ENCODE peak calls at places on chromosomes 12 and 14, in ten cellular contexts. A is left ventricle myocardium inferior, P is ovary, E is fibroblast of lung, B is transverse colon, K is lower lobe of right lung, W is upper lobe of right lung, Y is heart left ventricle, S is IMR-90, Z is kidney. V is an unnamed sample.

GRCh38 chr12:85424581-85425348 is 144.7 kb downstream of the ALX1 start:
- DNase-seq in A (no peak), P (no peak), E (peak), B (peak), K (no peak), W (no peak), Y (no peak), S (peak), Z (no peak), V (no peak)

GRCh38 chr14:21098892-21099595 is 589 bp upstream of the ZNF219 start:
- DNase-seq in A (no peak), P (no peak), E (no peak), B (no peak), K (no peak), W (no peak), Y (no peak), S (no peak), Z (no peak), V (no peak)

GRCh38 chr14:60637490-60638452 is 11.5 kb downstream of the SIX1 start:
- DNase-seq in A (no peak), P (no peak), E (peak), B (no peak), K (no peak), W (no peak), Y (no peak), S (peak), Z (peak), V (no peak)

GRCh38 chr12:54749191-54749818 is 101.1 kb upstream of the DCD start:
- DNase-seq in A (no peak), P (no peak), E (peak), B (no peak), K (no peak), W (no peak), Y (no peak), S (peak), Z (no peak), V (no peak)

GRCh38 chr14:36268957-36269734 is 51.3 kb downstream of the MBIP start:
- DNase-seq in A (no peak), P (no peak), E (no peak), B (no peak), K (peak), W (no peak), Y (no peak), S (no peak), Z (no peak), V (no peak)

GRCh38 chr12:49671051-49671765 is 36.0 kb downstream of the FMNL3 start:
- DNase-seq in A (no peak), P (peak), E (no peak), B (peak), K (no peak), W (no peak), Y (peak), S (no peak), Z (peak), V (no peak)

GRCh38 chr14:101918125-101918989 is 46.0 kb upstream of the DYNC1H1 start:
- DNase-seq in A (no peak), P (no peak), E (no peak), B (no peak), K (no peak), W (no peak), Y (no peak), S (no peak), Z (no peak), V (no peak)

GRCh38 chr12:107955966-107956643 is 173.0 kb upstream of the WSCD2 start:
- DNase-seq in A (no peak), P (no peak), E (no peak), B (no peak), K (no peak), W (no peak), Y (no peak), S (no peak), Z (no peak), V (no peak)

GRCh38 chr14:21913759-21914158 is 240.1 kb upstream of the OR4E1 start:
- DNase-seq in A (no peak), P (no peak), E (peak), B (peak), K (peak), W (no peak), Y (no peak), S (peak), Z (no peak), V (peak)

GRCh38 chr14:89658977-89659670 is 242.1 kb upstream of the FOXN3 start:
- DNase-seq in A (no peak), P (no peak), E (no peak), B (no peak), K (no peak), W (no peak), Y (no peak), S (no peak), Z (no peak), V (no peak)

GRCh38 chr12:66004922-66005703 is 125.4 kb downstream of the LLPH start:
- DNase-seq in A (no peak), P (no peak), E (no peak), B (no peak), K (no peak), W (no peak), Y (no peak), S (no peak), Z (no peak), V (no peak)

GRCh38 chr14:32559048-32559447 is 229.9 kb downstream of the AKAP6 start:
- DNase-seq in A (no peak), P (no peak), E (peak), B (no peak), K (no peak), W (no peak), Y (no peak), S (peak), Z (no peak), V (no peak)

GRCh38 chr14:69710378-69710777 is 56.6 kb upstream of the SRSF5 start:
- DNase-seq in A (no peak), P (no peak), E (no peak), B (no peak), K (no peak), W (no peak), Y (no peak), S (no peak), Z (no peak), V (no peak)

GRCh38 chr12:57127710-57128518 is at the start of gene LRP1:
- DNase-seq in A (peak), P (peak), E (peak), B (peak), K (peak), W (peak), Y (peak), S (peak), Z (peak), V (no peak)

GRCh38 chr12:54259194-54260011 is 20.5 kb downstream of the CBX5 start:
- DNase-seq in A (peak), P (peak), E (peak), B (peak), K (peak), W (peak), Y (peak), S (peak), Z (peak), V (no peak)

GRCh38 chr14:35365130-35366047 is 39.2 kb downstream of the NFKBIA start:
- DNase-seq in A (peak), P (peak), E (peak), B (peak), K (peak), W (peak), Y (peak), S (peak), Z (peak), V (peak)

GRCh38 chr14:77302926-77303325 is 17.8 kb downstream of the POMT2 start:
- DNase-seq in A (no peak), P (no peak), E (peak), B (no peak), K (no peak), W (no peak), Y (no peak), S (peak), Z (no peak), V (peak)

GRCh38 chr14:83744901-83745300 is 1785.0 kb upstream of the FLRT2 start:
- DNase-seq in A (no peak), P (no peak), E (no peak), B (no peak), K (no peak), W (no peak), Y (no peak), S (peak), Z (no peak), V (no peak)

DNA sequence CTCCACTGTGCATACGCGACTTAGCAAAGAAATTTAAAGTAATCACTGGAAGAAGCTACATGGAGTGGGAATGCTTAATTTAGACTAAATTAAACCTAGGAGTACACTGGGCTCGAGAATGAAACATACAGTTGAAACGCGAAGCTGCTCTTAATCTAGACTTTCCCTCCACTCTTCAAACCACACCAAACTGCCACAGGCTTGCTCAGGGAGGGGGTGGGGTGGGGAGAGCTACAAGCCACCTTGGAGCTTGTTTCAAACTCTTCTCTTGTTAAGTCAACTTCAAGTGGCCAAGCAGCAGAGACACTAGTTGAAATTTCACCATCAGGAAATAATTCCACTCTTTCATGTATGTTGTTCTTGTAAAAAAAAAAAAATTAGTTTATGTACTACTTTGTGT is 69.9 kb downstream of the SLC38A1 start:
- DNase-seq in A (no peak), P (no peak), E (no peak), B (no peak), K (no peak), W (no peak), Y (no peak), S (no peak), Z (no peak), V (no peak)
- H3K27ac ChIP-seq in A (no peak), P (no peak), E (no peak), B (no peak), K (no peak), W (no peak), Y (no peak), S (no peak), Z (no peak), V (no peak)

DNA sequence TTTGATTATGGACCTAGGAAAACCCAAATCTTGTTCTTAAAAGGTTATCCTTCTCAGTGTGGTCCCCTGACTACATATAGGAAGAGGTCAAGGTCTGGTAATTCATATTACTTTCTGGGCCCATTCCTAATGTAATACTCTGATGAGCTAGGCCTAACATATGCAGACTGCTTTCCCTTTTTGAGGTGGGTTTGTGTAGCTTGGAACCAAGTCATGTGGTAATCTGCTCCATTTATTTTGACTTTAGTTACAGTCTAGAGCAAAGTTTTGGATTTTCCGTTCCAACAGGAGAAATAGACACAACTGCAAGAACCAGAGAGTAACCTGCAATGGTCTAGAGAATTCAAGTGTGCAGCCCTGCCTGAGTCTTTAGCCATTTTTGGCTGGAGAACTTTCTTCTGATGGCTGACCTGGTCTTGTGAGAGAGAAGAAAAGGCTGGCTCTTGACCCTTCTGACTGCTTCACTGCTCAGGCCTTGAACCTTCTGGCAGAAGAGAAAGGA is 22.5 kb downstream of the TTC6 start:
- DNase-seq in A (no peak), P (no peak), E (no peak), B (no peak), K (no peak), W (no peak), Y (no peak), S (no peak), Z (no peak), V (no peak)
- H3K27ac ChIP-seq in A (no peak), P (no peak), E (no peak), B (no peak), K (no peak), W (no peak), Y (no peak), S (no peak), Z (no peak), V (no peak)

DNA sequence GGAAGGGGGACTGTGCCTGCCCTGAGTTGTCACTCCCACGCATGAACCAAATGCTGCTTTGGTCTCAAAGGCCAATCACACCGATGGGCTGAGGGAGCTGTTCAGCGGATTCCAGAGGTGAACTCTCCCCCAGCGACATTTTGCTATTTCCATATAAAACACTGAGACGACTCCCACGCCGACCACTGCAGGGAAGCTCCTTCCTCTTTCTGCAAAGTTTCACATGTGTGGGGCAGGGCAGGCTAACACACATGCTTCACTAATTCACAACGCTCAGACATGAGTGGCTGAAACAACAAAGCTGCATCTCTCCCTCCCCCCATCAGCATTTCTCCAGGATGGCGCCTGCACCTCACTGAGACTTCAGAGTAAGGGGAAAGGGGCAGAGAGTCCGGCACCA is 37.8 kb upstream of the TMEM132D start:
- DNase-seq in A (no peak), P (no peak), E (no peak), B (no peak), K (no peak), W (no peak), Y (no peak), S (no peak), Z (no peak), V (no peak)
- H3K27ac ChIP-seq in A (no peak), P (no peak), E (no peak), B (no peak), K (no peak), W (no peak), Y (no peak), S (no peak), Z (no peak), V (no peak)

DNA sequence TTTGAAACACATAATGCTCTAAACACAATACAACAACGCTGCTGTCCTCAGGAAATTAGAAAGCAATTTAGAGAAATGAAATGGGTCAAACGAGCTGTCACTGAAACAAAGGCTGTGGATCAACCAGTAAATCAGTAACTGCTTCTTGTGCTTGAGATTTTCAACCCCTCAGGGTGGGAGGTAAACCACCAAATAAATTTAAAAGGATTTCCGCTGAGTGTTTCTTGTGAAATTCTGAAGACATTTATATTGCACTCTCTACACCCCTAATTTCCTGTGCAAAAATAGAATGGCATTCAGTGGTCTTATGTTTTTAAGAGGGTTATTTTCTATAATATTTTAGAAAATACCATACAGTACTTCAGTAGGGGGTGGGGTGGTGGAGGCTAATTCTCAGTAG is 657.2 kb upstream of the SEL1L start:
- DNase-seq in A (no peak), P (no peak), E (no peak), B (no peak), K (no peak), W (no peak), Y (no peak), S (no peak), Z (no peak), V (no peak)
- H3K27ac ChIP-seq in A (no peak), P (no peak), E (no peak), B (no peak), K (no peak), W (no peak), Y (no peak), S (no peak), Z (no peak), V (no peak)

GRCh38 chr14:103581954-103582703 is 19.4 kb downstream of the COA8 start:
- DNase-seq in A (no peak), P (no peak), E (no peak), B (peak), K (no peak), W (no peak), Y (no peak), S (no peak), Z (no peak), V (peak)
- H3K27ac ChIP-seq in A (no peak), P (no peak), E (no peak), B (peak), K (no peak), W (no peak), Y (no peak), S (no peak), Z (no peak), V (peak)

GRCh38 chr12:21129906-21130305 is 1.1 kb upstream of the SLCO1B1 start:
- DNase-seq in A (no peak), P (no peak), E (peak), B (no peak), K (no peak), W (no peak), Y (no peak), S (no peak), Z (no peak), V (no peak)

GRCh38 chr12:21130998-21131397 is at the start of gene SLCO1B1:
- DNase-seq in A (no peak), P (no peak), E (no peak), B (no peak), K (no peak), W (no peak), Y (no peak), S (no peak), Z (no peak), V (no peak)

GRCh38 chr12:21129352-21129751 is 1.6 kb upstream of the SLCO1B1 start:
- DNase-seq in A (no peak), P (no peak), E (no peak), B (no peak), K (no peak), W (no peak), Y (no peak), S (no peak), Z (no peak), V (no peak)
- H3K27ac ChIP-seq in A (no peak), P (no peak), E (no peak), B (no peak), K (no peak), W (no peak), Y (no peak), S (no peak), Z (no peak), V (no peak)

GRCh38 chr14:91719839-91720238 is 12.0 kb downstream of the CATSPERB start:
- DNase-seq in A (no peak), P (no peak), E (no peak), B (no peak), K (no peak), W (no peak), Y (no peak), S (no peak), Z (no peak), V (no peak)

GRCh38 chr14:91716999-91717398 is 14.9 kb downstream of the CATSPERB start:
- DNase-seq in A (no peak), P (no peak), E (no peak), B (no peak), K (no peak), W (no peak), Y (no peak), S (no peak), Z (no peak), V (no peak)

GRCh38 chr14:91714805-91715204 is 17.1 kb downstream of the CATSPERB start:
- DNase-seq in A (no peak), P (no peak), E (no peak), B (no peak), K (no peak), W (no peak), Y (no peak), S (no peak), Z (no peak), V (no peak)
- H3K27ac ChIP-seq in A (no peak), P (no peak), E (no peak), B (no peak), K (no peak), W (no peak), Y (no peak), S (no peak), Z (no peak), V (no peak)

DNA sequence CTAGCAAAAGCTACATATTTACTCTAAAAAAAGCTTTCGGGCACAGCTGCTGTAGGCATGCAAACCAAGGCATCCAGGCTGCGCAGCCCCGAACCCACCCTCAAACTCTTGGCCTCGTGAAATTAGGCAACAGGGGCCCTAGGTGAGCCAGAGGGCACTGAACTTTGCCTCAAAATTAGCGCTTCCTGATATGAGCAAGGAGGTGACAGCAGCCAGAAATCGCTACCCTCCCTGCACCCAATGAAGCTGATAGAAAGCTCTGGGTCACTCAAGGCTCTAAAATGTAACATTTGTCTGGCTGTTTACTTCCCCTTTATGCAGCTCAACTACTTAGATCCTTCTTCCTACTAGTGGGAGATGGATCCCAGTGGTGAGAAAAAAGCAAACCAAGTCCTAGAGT is 61.8 kb downstream of the PITPNM2 start:
- DNase-seq in A (no peak), P (no peak), E (no peak), B (no peak), K (no peak), W (no peak), Y (no peak), S (no peak), Z (no peak), V (no peak)
- H3K27ac ChIP-seq in A (peak), P (no peak), E (peak), B (no peak), K (no peak), W (no peak), Y (no peak), S (no peak), Z (no peak), V (peak)

GRCh38 chr12:89239534-89239933 is 112.8 kb downstream of the DUSP6 start:
- DNase-seq in A (no peak), P (no peak), E (no peak), B (no peak), K (no peak), W (no peak), Y (no peak), S (no peak), Z (no peak), V (no peak)
- H3K27ac ChIP-seq in A (peak), P (no peak), E (no peak), B (no peak), K (no peak), W (no peak), Y (no peak), S (no peak), Z (no peak), V (no peak)

GRCh38 chr12:46462641-46463355 is 90.2 kb upstream of the SLC38A2 start:
- DNase-seq in A (no peak), P (no peak), E (no peak), B (no peak), K (no peak), W (no peak), Y (no peak), S (no peak), Z (no peak), V (no peak)
- H3K27ac ChIP-seq in A (peak), P (peak), E (no peak), B (no peak), K (peak), W (peak), Y (peak), S (no peak), Z (no peak), V (peak)

V was measured in epithelial cell of prostate.